ENCODE peak calls at places on chromosomes 5 and 9, in eight cellular contexts. G is spleen, Y is hepatocyte, M is IMR-90, Q is endodermal cell, D is right atrium auricular region, N is Peyer's patch, J is aorta. K is an unnamed sample. For H3K9me3, the result is how much of the 10 kb centered on the place peaks cover.

GRCh38 chr5:73376618-73377170 is 71.9 kb downstream of the FOXD1 start:
- DNase-seq in G (no peak), Y (no peak), M (peak), Q (no peak), D (no peak), N (no peak), J (no peak), K (no peak)

GRCh38 chr9:119556129-119556875 is 187.1 kb upstream of the BRINP1 start:
- DNase-seq in G (peak), Y (peak), M (peak), Q (peak), D (peak), N (peak), J (peak), K (peak)

GRCh38 chr9:91711755-91712591 is 238.1 kb downstream of the ROR2 start:
- DNase-seq in G (peak), Y (no peak), M (peak), Q (no peak), D (no peak), N (no peak), J (no peak), K (no peak)

GRCh38 chr5:131386779-131387178 is 122.9 kb downstream of the CDC42SE2 start:
- DNase-seq in G (no peak), Y (peak), M (peak), Q (no peak), D (no peak), N (no peak), J (no peak), K (no peak)

GRCh38 chr5:113005454-113005853 is 28.9 kb downstream of the DCP2 start:
- DNase-seq in G (no peak), Y (no peak), M (peak), Q (no peak), D (no peak), N (no peak), J (no peak), K (no peak)

GRCh38 chr9:108842610-108843295 is 13.0 kb downstream of the ACTL7B start:
- DNase-seq in G (no peak), Y (no peak), M (no peak), Q (no peak), D (no peak), N (no peak), J (no peak), K (peak)

GRCh38 chr9:110156902-110157301 is 51.1 kb downstream of the C9orf152 start:
- DNase-seq in G (no peak), Y (no peak), M (no peak), Q (no peak), D (no peak), N (no peak), J (no peak), K (no peak)

GRCh38 chr5:458547-459353 is 15.8 kb downstream of the EXOC3 start:
- DNase-seq in G (peak), Y (peak), M (peak), Q (peak), D (no peak), N (peak), J (peak), K (peak)

GRCh38 chr9:38280251-38280800 is 112.2 kb upstream of the ALDH1B1 start:
- DNase-seq in G (no peak), Y (no peak), M (no peak), Q (no peak), D (peak), N (no peak), J (no peak), K (no peak)

DNA sequence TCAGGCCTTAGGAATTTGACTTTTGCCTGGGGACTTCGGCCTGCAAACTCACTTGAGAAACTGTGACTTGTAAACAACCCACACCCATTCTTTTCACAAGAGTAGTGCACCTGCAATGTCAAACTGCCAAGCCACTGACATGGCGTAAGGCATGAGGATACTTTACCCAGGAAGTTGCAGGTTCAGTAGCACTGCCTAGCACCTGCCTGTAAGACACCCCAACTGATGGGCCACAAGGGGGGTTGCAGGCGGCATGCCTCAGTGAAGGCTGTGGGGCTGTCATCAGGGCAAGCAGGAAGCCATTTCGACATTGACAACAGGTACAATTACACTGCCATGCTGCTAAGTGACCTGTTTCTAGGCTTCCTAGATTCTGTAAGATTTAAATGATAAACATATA is 41.3 kb upstream of the RASGEF1C start:
- DNase-seq in G (no peak), Y (no peak), M (no peak), Q (no peak), D (no peak), N (no peak), J (no peak), K (no peak)
- H3K9me3 ChIP-seq in G (half or more), Y (under half), M (half or more), Q (half or more), D (under half), N (half or more), J (under half), K (under half)

GRCh38 chr5:139341187-139341688 is 416 bp upstream of the PAIP2 start:
- DNase-seq in G (no peak), Y (no peak), M (no peak), Q (no peak), D (no peak), N (no peak), J (no peak), K (no peak)

GRCh38 chr5:139341689-139342422 is at the start of gene PAIP2:
- DNase-seq in G (peak), Y (peak), M (peak), Q (peak), D (peak), N (peak), J (peak), K (peak)

GRCh38 chr5:139342423-139342723 is 719 bp downstream of the PAIP2 start:
- DNase-seq in G (no peak), Y (no peak), M (no peak), Q (no peak), D (no peak), N (no peak), J (no peak), K (no peak)

GRCh38 chr5:139343476-139343875 is 1.8 kb downstream of the PAIP2 start:
- DNase-seq in G (no peak), Y (no peak), M (no peak), Q (no peak), D (no peak), N (no peak), J (no peak), K (no peak)

DNA sequence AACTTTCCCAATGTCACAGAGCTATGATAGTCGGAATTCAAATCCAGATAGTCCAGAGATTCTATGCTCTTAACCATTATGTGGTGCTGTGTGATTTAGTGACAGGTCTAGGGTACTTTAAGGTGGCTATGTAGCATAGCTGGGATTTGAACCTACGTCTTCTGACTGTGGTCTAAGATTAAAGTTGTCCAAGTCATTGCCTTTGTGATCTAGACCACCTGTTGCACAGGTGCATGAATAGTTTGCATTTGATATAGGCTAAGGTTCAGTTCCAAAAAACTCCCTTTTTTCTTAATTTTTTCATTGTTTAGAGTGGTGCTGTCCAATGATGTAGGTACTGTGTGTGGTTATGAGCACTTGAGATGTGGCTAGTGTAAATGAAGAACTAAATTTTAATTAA is 2.5 kb downstream of the PAIP2 start:
- DNase-seq in G (no peak), Y (no peak), M (no peak), Q (peak), D (no peak), N (no peak), J (no peak), K (no peak)
- H3K4me3 ChIP-seq in G (no peak), Y (no peak), M (no peak), Q (peak), D (no peak), N (no peak), J (no peak), K (no peak)

GRCh38 chr5:3350781-3351180 is 244.9 kb upstream of the IRX1 start:
- DNase-seq in G (peak), Y (no peak), M (no peak), Q (peak), D (peak), N (no peak), J (peak), K (no peak)

GRCh38 chr5:3352711-3353110 is 242.9 kb upstream of the IRX1 start:
- DNase-seq in G (peak), Y (no peak), M (no peak), Q (peak), D (peak), N (no peak), J (no peak), K (no peak)

GRCh38 chr5:3349704-3350565 is 245.7 kb upstream of the IRX1 start:
- DNase-seq in G (peak), Y (no peak), M (no peak), Q (peak), D (peak), N (no peak), J (peak), K (no peak)

GRCh38 chr5:3353561-3353960 is 242.1 kb upstream of the IRX1 start:
- DNase-seq in G (peak), Y (no peak), M (no peak), Q (peak), D (peak), N (no peak), J (no peak), K (no peak)

GRCh38 chr5:3351581-3352442 is 243.8 kb upstream of the IRX1 start:
- DNase-seq in G (peak), Y (no peak), M (no peak), Q (peak), D (peak), N (no peak), J (no peak), K (no peak)
- H3K9me3 ChIP-seq in G (under half), Y (under half), M (under half), Q (under half), D (under half), N (under half), J (under half), K (under half)

GRCh38 chr5:132819468-132819867 is 6.4 kb downstream of the SOWAHA start:
- DNase-seq in G (no peak), Y (no peak), M (no peak), Q (no peak), D (no peak), N (peak), J (no peak), K (no peak)
- H3K4me3 ChIP-seq in G (no peak), Y (no peak), M (no peak), Q (no peak), D (peak), N (peak), J (no peak), K (no peak)

DNA sequence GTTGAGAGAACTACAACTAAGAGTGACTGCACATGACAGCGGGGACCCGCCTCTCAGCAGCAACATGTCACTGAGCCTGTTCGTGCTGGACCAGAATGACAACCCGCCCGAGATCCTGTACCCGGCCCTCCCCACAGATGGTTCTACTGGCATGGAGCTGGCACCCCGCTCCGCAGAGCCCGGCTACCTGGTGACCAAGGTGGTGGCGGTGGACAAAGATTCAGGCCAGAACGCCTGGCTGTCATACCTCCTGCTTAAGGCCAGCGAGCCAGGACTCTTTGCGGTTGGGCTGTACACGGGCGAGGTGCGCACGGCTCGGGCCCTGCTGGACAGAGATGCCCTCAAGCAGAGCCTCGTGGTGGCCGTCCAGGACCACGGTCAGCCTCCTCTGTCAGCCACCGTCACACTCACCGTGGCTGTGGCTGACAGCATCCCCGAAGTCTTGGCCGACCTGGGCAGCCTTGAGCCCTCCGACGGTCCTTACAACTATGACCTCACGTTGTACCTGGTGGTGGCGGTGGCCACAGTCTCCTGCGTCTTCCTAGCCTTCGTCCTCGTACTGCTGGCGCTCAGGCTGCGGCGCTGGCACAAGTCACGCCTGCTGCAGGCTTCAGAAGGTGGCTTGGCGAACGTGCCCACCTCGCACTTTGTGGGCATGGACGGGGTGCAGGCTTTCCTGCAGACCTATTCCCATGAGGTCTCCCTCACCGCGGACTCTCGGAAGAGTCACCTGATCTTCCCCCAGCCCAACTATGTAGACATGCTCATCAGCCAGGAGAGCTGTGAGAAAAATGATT is 2.1 kb downstream of the PCDHGA7 start:
- DNase-seq in G (no peak), Y (no peak), M (no peak), Q (no peak), D (no peak), N (no peak), J (peak), K (no peak)
- H3K9me3 ChIP-seq in G (half or more), Y (under half), M (under half), Q (under half), D (under half), N (half or more), J (under half), K (under half)

DNA sequence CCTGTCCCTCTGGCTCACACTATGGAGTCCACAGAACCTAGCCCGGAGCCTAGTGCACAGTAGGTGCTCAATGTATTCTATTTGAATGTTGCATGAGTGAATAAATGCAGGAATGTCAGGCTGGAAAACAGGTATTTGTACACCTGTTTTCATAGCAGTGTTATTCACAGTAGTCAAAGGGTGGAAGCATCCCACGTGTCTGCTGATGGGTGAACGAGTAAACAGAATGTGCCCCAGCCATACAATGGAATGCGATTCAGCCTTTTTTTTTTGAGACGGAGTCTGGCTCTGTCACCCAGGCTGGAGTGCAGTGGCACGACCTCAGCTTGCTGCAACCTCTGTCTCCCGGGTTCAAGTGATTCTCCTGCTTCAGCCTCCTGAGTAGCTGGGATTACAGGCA is 31.5 kb upstream of the IER5L start:
- DNase-seq in G (no peak), Y (no peak), M (no peak), Q (no peak), D (no peak), N (no peak), J (no peak), K (no peak)
- H3K4me3 ChIP-seq in G (no peak), Y (no peak), M (no peak), Q (peak), D (no peak), N (no peak), J (no peak), K (no peak)

GRCh38 chr9:113012492-113012891 is 500 bp upstream of the ZNF883 start:
- DNase-seq in G (no peak), Y (no peak), M (no peak), Q (no peak), D (no peak), N (no peak), J (no peak), K (no peak)

GRCh38 chr9:113011911-113012381 is at the start of gene ZNF883:
- DNase-seq in G (peak), Y (peak), M (peak), Q (peak), D (no peak), N (no peak), J (peak), K (peak)
- H3K9me3 ChIP-seq in G (half or more), Y (under half), M (under half), Q (under half), D (under half), N (under half), J (under half), K (under half)

GRCh38 chr5:150625164-150625535 is 15.3 kb upstream of the SYNPO start:
- DNase-seq in G (peak), Y (no peak), M (no peak), Q (no peak), D (no peak), N (no peak), J (peak), K (no peak)

GRCh38 chr5:150623878-150624216 is 16.6 kb upstream of the SYNPO start:
- DNase-seq in G (no peak), Y (no peak), M (no peak), Q (peak), D (no peak), N (no peak), J (no peak), K (no peak)

GRCh38 chr5:150624334-150625163 is 15.9 kb upstream of the SYNPO start:
- DNase-seq in G (no peak), Y (peak), M (no peak), Q (peak), D (no peak), N (peak), J (no peak), K (no peak)

GRCh38 chr5:150622157-150622556 is 18.3 kb upstream of the SYNPO start:
- DNase-seq in G (no peak), Y (no peak), M (peak), Q (peak), D (no peak), N (no peak), J (no peak), K (no peak)

GRCh38 chr5:150623152-150623877 is 17.1 kb upstream of the SYNPO start:
- DNase-seq in G (no peak), Y (no peak), M (peak), Q (no peak), D (no peak), N (no peak), J (no peak), K (no peak)
- H3K4me3 ChIP-seq in G (no peak), Y (no peak), M (no peak), Q (no peak), D (no peak), N (no peak), J (no peak), K (no peak)

GRCh38 chr9:40913096-40913719 is 215.3 kb downstream of the FOXD4L6 start:
- DNase-seq in G (no peak), Y (no peak), M (no peak), Q (no peak), D (no peak), N (no peak), J (no peak), K (no peak)
- H3K9me3 ChIP-seq in G (half or more), Y (half or more), M (half or more), Q (half or more), D (under half), N (half or more), J (under half), K (under half)

DNA sequence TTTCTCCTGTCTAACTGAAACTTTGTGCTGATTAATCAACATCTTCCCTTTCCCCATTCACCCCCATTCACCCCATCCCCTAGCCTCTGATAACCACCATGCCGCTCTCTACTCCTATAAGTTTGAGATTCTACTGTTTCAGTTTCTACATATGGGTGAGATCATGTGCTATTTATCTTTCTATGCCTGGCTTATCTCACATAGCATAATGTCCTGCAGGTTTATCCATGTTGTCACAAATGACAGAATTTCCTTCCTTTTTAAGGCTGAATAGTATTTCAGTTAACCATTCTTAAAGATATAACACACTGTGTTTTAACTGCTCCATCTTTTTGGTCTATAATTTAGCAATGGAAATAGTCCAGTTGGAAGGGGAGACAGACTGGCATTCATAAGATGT is 205.1 kb downstream of the SNCAIP start:
- DNase-seq in G (no peak), Y (no peak), M (no peak), Q (no peak), D (no peak), N (no peak), J (no peak), K (no peak)
- H3K4me3 ChIP-seq in G (no peak), Y (no peak), M (no peak), Q (no peak), D (no peak), N (no peak), J (no peak), K (no peak)

K was measured in WERI-Rb-1.